ENCODE peak calls at places on chromosomes 16 and 17, in eight cellular contexts. N is kidney glomerular epithelial cell; B is stimulated activated CD8-positive, alpha-beta memory T cell treated with anti-CD3 and anti-CD28 coated beads, Interleukin-7, amount 100 ng/mL, for 1 hour; E is naive thymus-derived CD4-positive, alpha-beta T cell; D is stimulated activated CD4-positive, alpha-beta T cell treated with anti-CD3 and anti-CD28 coated beads, Interleukin-4, amount 100 ng/mL, for 48 hours; J is CD8-positive, alpha-beta T cell; U is cardiac muscle cell; S is A549. P is an unnamed sample.
A peak's percentile ranks its signal among the peaks of the same experiment; 100 is the strongest.

GRCh38 chr17:75105269-75106080 is 4.3 kb upstream of the ARMC7 start:
- DNase-seq in D (no peak), N (no peak), U (peak; percentile 60), B (no peak), E (no peak), J (peak; percentile 34), S (peak; percentile 90), P (peak; percentile 67)

GRCh38 chr17:81334419-81334896 is 39.4 kb upstream of the SLC38A10 start:
- DNase-seq in D (no peak), U (no peak), S (no peak), B (no peak), J (no peak), E (no peak), N (no peak), P (peak; percentile 66)

GRCh38 chr16:88927010-88927409 is 50.0 kb downstream of the CBFA2T3 start:
- DNase-seq in J (peak; percentile 12), N (no peak), D (no peak), S (no peak), E (no peak), B (no peak), U (no peak), P (no peak)

GRCh38 chr17:77432791-77433190 is 292.0 kb downstream of the SEC14L1 start:
- DNase-seq in S (no peak), J (peak; percentile 47), U (no peak), D (no peak), B (no peak), E (peak; percentile 37), N (no peak), P (no peak)

GRCh38 chr17:33674685-33675084 is 381.6 kb upstream of the ASIC2 start:
- DNase-seq in E (no peak), D (peak; percentile 47), S (peak; percentile 61), B (peak; percentile 19), J (no peak), U (peak; percentile 68), N (peak; percentile 50), P (peak; percentile 21)

GRCh38 chr17:17681187-17681743 is at the start of gene RAI1:
- DNase-seq in J (peak; percentile 73), D (peak; percentile 58), N (peak; percentile 29), S (peak; percentile 74), B (peak; percentile 47), E (peak; percentile 65), U (peak; percentile 91), P (peak; percentile 65)

GRCh38 chr16:84543931-84544776 is 39.7 kb upstream of the MEAK7 start:
- DNase-seq in U (no peak), D (no peak), N (peak; percentile 48), B (no peak), E (peak; percentile 28), S (no peak), J (peak; percentile 34), P (no peak)

GRCh38 chr16:69798466-69798865 is 36.3 kb downstream of the WWP2 start:
- DNase-seq in B (no peak), U (peak; percentile 46), E (no peak), J (no peak), D (no peak), S (no peak), N (no peak), P (no peak)

GRCh38 chr17:75877752-75878173 is 618 bp downstream of the TRIM47 start:
- DNase-seq in E (peak; percentile 65), N (peak; percentile 37), D (peak; percentile 58), J (peak; percentile 70), U (peak; percentile 81), S (no peak), B (peak; percentile 38), P (peak; percentile 76)

GRCh38 chr16:87735270-87736002 is 30.4 kb downstream of the KLHDC4 start:
- DNase-seq in S (no peak), N (no peak), U (no peak), B (no peak), E (no peak), D (no peak), J (no peak), P (no peak)

GRCh38 chr16:67943619-67944503 is at the start of gene LCAT:
- DNase-seq in U (no peak), B (no peak), J (no peak), E (no peak), S (no peak), N (no peak), D (no peak), P (no peak)

GRCh38 chr16:21663889-21664647 is at the start of gene OTOA:
- DNase-seq in N (no peak), J (peak; percentile 32), B (no peak), S (no peak), D (no peak), U (peak; percentile 18), E (peak; percentile 35), P (no peak)

GRCh38 chr17:29593546-29594440 is 861 bp downstream of the ANKRD13B start:
- DNase-seq in U (peak; percentile 86), E (no peak), D (no peak), J (no peak), S (no peak), N (no peak), B (no peak), P (peak; percentile 69)

GRCh38 chr16:58732545-58733247 is 1.4 kb downstream of the GOT2 start:
- DNase-seq in S (no peak), U (no peak), E (no peak), B (no peak), N (peak; percentile 2), D (no peak), J (no peak), P (no peak)

P was measured in HuH-7.5.